ENCODE peak calls at places on chromosomes 3 and 15, in ten cellular contexts. L is uterus; Z is mucosa of descending colon; J is trophoblast cell; V is progenitor cell of endocrine pancreas; K is activated CD8-positive, alpha-beta memory T cell treated with anti-CD3 and anti-CD28 coated beads for 48 hours; A is neural crest cell; X is left colon; U is AG08395; T is H54. M is an unnamed sample.

GRCh38 chr3:191356586-191357439 is 26.5 kb upstream of the UTS2B start:
- DNase-seq in L (no peak), Z (no peak), J (peak; percentile 81), V (no peak), K (no peak), A (no peak), X (no peak), U (peak; percentile 53), T (peak; percentile 26), M (no peak)

GRCh38 chr3:106371605-106372292 is 502.9 kb upstream of the CBLB start:
- DNase-seq in L (no peak), Z (no peak), J (no peak), V (no peak), K (no peak), A (no peak), X (no peak), U (no peak), T (no peak), M (no peak)

GRCh38 chr3:46867550-46867898 is 4.3 kb upstream of the MYL3 start:
- DNase-seq in L (peak; percentile 82), Z (peak; percentile 67), J (peak; percentile 61), V (no peak), K (no peak), A (no peak), X (peak; percentile 66), U (peak; percentile 79), T (no peak), M (no peak)

GRCh38 chr3:48428863-48429415 is 947 bp downstream of the PLXNB1 start:
- DNase-seq in L (peak; percentile 61), Z (peak; percentile 64), J (peak; percentile 49), V (peak; percentile 61), K (no peak), A (peak; percentile 53), X (no peak), U (peak; percentile 57), T (no peak), M (no peak)

GRCh38 chr3:179801831-179802230 is 149.0 kb downstream of the USP13 start:
- DNase-seq in L (no peak), Z (no peak), J (peak; percentile 12), V (no peak), K (no peak), A (no peak), X (no peak), U (no peak), T (no peak), M (no peak)

GRCh38 chr15:48609486-48609885 is 36.0 kb downstream of the FBN1 start:
- DNase-seq in L (no peak), Z (no peak), J (no peak), V (no peak), K (no peak), A (no peak), X (no peak), U (no peak), T (no peak), M (no peak)

GRCh38 chr3:55897573-55898224 is 410.6 kb upstream of the WNT5A start:
- DNase-seq in L (no peak), Z (no peak), J (peak; percentile 67), V (no peak), K (no peak), A (no peak), X (no peak), U (no peak), T (no peak), M (no peak)

GRCh38 chr3:55668359-55668758 is 181.3 kb upstream of the WNT5A start:
- DNase-seq in L (no peak), Z (no peak), J (peak; percentile 74), V (no peak), K (no peak), A (no peak), X (no peak), U (peak; percentile 17), T (no peak), M (no peak)

GRCh38 chr15:80494311-80494710 is 90.1 kb downstream of the ARNT2 start:
- DNase-seq in L (no peak), Z (no peak), J (peak; percentile 79), V (no peak), K (no peak), A (no peak), X (no peak), U (peak; percentile 72), T (no peak), M (no peak)

GRCh38 chr3:151145713-151146070 is 57.3 kb downstream of the GPR171 start:
- DNase-seq in L (no peak), Z (no peak), J (no peak), V (no peak), K (no peak), A (no peak), X (no peak), U (no peak), T (no peak), M (no peak)

GRCh38 chr15:78811124-78811824 is at the start of gene ADAMTS7:
- DNase-seq in L (peak; percentile 72), Z (peak; percentile 71), J (peak; percentile 44), V (peak; percentile 84), K (peak; percentile 31), A (peak; percentile 89), X (peak; percentile 56), U (peak; percentile 97), T (peak; percentile 75), M (no peak)

GRCh38 chr3:130014526-130014925 is 40.0 kb downstream of the TRH start:
- DNase-seq in L (no peak), Z (no peak), J (peak; percentile 75), V (no peak), K (no peak), A (no peak), X (no peak), U (peak; percentile 18), T (no peak), M (no peak)

GRCh38 chr3:79598594-79598993 is 169.2 kb downstream of the ROBO1 start:
- DNase-seq in L (no peak), Z (peak; percentile 13), J (no peak), V (no peak), K (no peak), A (no peak), X (no peak), U (no peak), T (no peak), M (no peak)

GRCh38 chr15:68566377-68566954 is 12.3 kb upstream of the CORO2B start:
- DNase-seq in L (peak; percentile 10), Z (no peak), J (no peak), V (no peak), K (no peak), A (no peak), X (no peak), U (no peak), T (no peak), M (no peak)

M was measured in NCI-H187 treated with DMSO at 0.1 percent for 48 hours.